ENCODE peak calls at places on chromosomes 5 and 9, in ten cellular contexts. S is epithelial cell of esophagus, I is M059J, Q is GM20000, R is RPMI7951, V is hypothalamus, H is transverse colon, Z is EL, G is mesothelial cell of epicardium, C is ovary. N is an unnamed sample.

GRCh38 chr5:71471193-71471592 is 15.7 kb downstream of the BDP1 start:
- DNase-seq in S (peak; percentile 80), I (peak; percentile 60), Q (no peak), R (peak; percentile 47), V (no peak), H (no peak), Z (peak; percentile 68), G (no peak), C (no peak), N (no peak)

GRCh38 chr5:140118294-140118936 is 4.5 kb downstream of the PURA start:
- DNase-seq in S (no peak), I (peak; percentile 19), Q (no peak), R (no peak), V (no peak), H (no peak), Z (no peak), G (no peak), C (no peak), N (peak; percentile 30)

GRCh38 chr5:87732875-87733768 is 320.4 kb upstream of the CCNH start:
- DNase-seq in S (no peak), I (no peak), Q (no peak), R (no peak), V (no peak), H (no peak), Z (no peak), G (no peak), C (no peak), N (no peak)

GRCh38 chr5:80960531-80961375 is 590 bp downstream of the RASGRF2 start:
- DNase-seq in S (peak; percentile 43), I (peak; percentile 35), Q (peak; percentile 46), R (no peak), V (peak; percentile 24), H (peak; percentile 10), Z (peak; percentile 32), G (peak; percentile 49), C (peak; percentile 62), N (peak; percentile 73)

GRCh38 chr5:178284095-178284675 is 51.6 kb upstream of the PHYKPL start:
- DNase-seq in S (peak; percentile 13), I (no peak), Q (no peak), R (peak; percentile 18), V (no peak), H (no peak), Z (no peak), G (no peak), C (no peak), N (peak; percentile 78)

GRCh38 chr9:77843088-77843985 is 188.3 kb downstream of the GNAQ start:
- DNase-seq in S (no peak), I (no peak), Q (no peak), R (no peak), V (no peak), H (no peak), Z (no peak), G (no peak), C (no peak), N (peak; percentile 18)

GRCh38 chr5:135709998-135710670 is 124.3 kb upstream of the SLC25A48 start:
- DNase-seq in S (no peak), I (no peak), Q (no peak), R (no peak), V (no peak), H (no peak), Z (no peak), G (no peak), C (no peak), N (no peak)

GRCh38 chr5:157449011-157449723 is 10.8 kb upstream of the NIPAL4 start:
- DNase-seq in S (peak; percentile 51), I (no peak), Q (no peak), R (no peak), V (peak; percentile 65), H (peak; percentile 63), Z (no peak), G (no peak), C (no peak), N (no peak)

GRCh38 chr9:74570879-74571512 is 73.9 kb downstream of the RORB start:
- DNase-seq in S (peak; percentile 50), I (peak; percentile 19), Q (peak; percentile 20), R (peak; percentile 3), V (peak; percentile 8), H (no peak), Z (peak; percentile 17), G (peak; percentile 40), C (no peak), N (no peak)

GRCh38 chr9:132723809-132724208 is 53.5 kb downstream of the GTF3C4 start:
- DNase-seq in S (no peak), I (no peak), Q (no peak), R (no peak), V (no peak), H (no peak), Z (no peak), G (no peak), C (no peak), N (no peak)

GRCh38 chr5:139574641-139575312 is 13.6 kb downstream of the UBE2D2 start:
- DNase-seq in S (peak; percentile 45), I (peak; percentile 43), Q (peak; percentile 41), R (peak; percentile 14), V (no peak), H (no peak), Z (peak; percentile 52), G (no peak), C (no peak), N (peak; percentile 42)

GRCh38 chr9:18910858-18911257 is 122.2 kb downstream of the SAXO1 start:
- DNase-seq in S (no peak), I (no peak), Q (no peak), R (no peak), V (no peak), H (no peak), Z (no peak), G (no peak), C (no peak), N (no peak)

GRCh38 chr9:92170848-92171247 is 55.6 kb upstream of the SPTLC1 start:
- DNase-seq in S (no peak), I (no peak), Q (no peak), R (no peak), V (no peak), H (no peak), Z (no peak), G (no peak), C (no peak), N (peak; percentile 21)

GRCh38 chr5:59126665-59127354 is 543.9 kb downstream of the RAB3C start:
- DNase-seq in S (no peak), I (no peak), Q (no peak), R (peak; percentile 54), V (no peak), H (no peak), Z (peak; percentile 64), G (no peak), C (no peak), N (no peak)

GRCh38 chr5:173772407-173773059 is 115.6 kb upstream of the CPEB4 start:
- DNase-seq in S (no peak), I (no peak), Q (no peak), R (no peak), V (no peak), H (no peak), Z (no peak), G (no peak), C (no peak), N (no peak)

GRCh38 chr5:142883025-142883424 is 112.8 kb downstream of the ARHGAP26 start:
- DNase-seq in S (no peak), I (peak; percentile 66), Q (no peak), R (peak; percentile 74), V (no peak), H (no peak), Z (peak; percentile 69), G (no peak), C (no peak), N (no peak)

GRCh38 chr9:108234811-108235210 is 621.0 kb downstream of the ACTL7B start:
- DNase-seq in S (no peak), I (peak; percentile 12), Q (no peak), R (peak; percentile 46), V (no peak), H (no peak), Z (peak; percentile 22), G (no peak), C (no peak), N (no peak)

GRCh38 chr5:65809817-65810531 is 88.0 kb downstream of the NLN start:
- DNase-seq in S (peak; percentile 21), I (peak; percentile 96), Q (no peak), R (peak; percentile 5), V (peak; percentile 78), H (peak; percentile 83), Z (peak; percentile 74), G (no peak), C (peak; percentile 58), N (no peak)

GRCh38 chr9:126298319-126298801 is 28.3 kb upstream of the MVB12B start:
- DNase-seq in S (no peak), I (no peak), Q (no peak), R (no peak), V (peak; percentile 85), H (peak; percentile 74), Z (no peak), G (no peak), C (no peak), N (peak; percentile 72)

GRCh38 chr9:115373000-115373709 is 255.2 kb upstream of the TNC start:
- DNase-seq in S (peak; percentile 97), I (peak; percentile 99), Q (peak; percentile 12), R (peak; percentile 97), V (no peak), H (no peak), Z (peak; percentile 97), G (no peak), C (no peak), N (no peak)

GRCh38 chr9:12863624-12864023 is 88.8 kb downstream of the LURAP1L start:
- DNase-seq in S (no peak), I (no peak), Q (no peak), R (no peak), V (no peak), H (no peak), Z (no peak), G (no peak), C (no peak), N (no peak)

GRCh38 chr9:33112099-33112498 is 35.6 kb upstream of the SMU1 start:
- DNase-seq in S (no peak), I (no peak), Q (no peak), R (no peak), V (no peak), H (no peak), Z (no peak), G (no peak), C (no peak), N (no peak)

GRCh38 chr5:439181-439580 is 3.8 kb upstream of the EXOC3 start:
- DNase-seq in S (no peak), I (no peak), Q (no peak), R (no peak), V (no peak), H (no peak), Z (no peak), G (no peak), C (no peak), N (no peak)

GRCh38 chr9:79581794-79582193 is 10.0 kb downstream of the TLE4 start:
- DNase-seq in S (peak; percentile 79), I (peak; percentile 91), Q (no peak), R (peak; percentile 85), V (no peak), H (no peak), Z (peak; percentile 91), G (peak; percentile 39), C (no peak), N (no peak)

GRCh38 chr5:133358271-133358670 is 254.1 kb downstream of the FSTL4 start:
- DNase-seq in S (no peak), I (no peak), Q (no peak), R (no peak), V (no peak), H (no peak), Z (no peak), G (peak; percentile 24), C (no peak), N (peak; percentile 31)

GRCh38 chr9:114696814-114697544 is 15.0 kb upstream of the TEX48 start:
- DNase-seq in S (no peak), I (peak; percentile 82), Q (peak; percentile 71), R (peak; percentile 84), V (no peak), H (no peak), Z (peak; percentile 74), G (no peak), C (no peak), N (no peak)

GRCh38 chr5:144406463-144406862 is 235.8 kb downstream of the KCTD16 start:
- DNase-seq in S (no peak), I (no peak), Q (no peak), R (no peak), V (no peak), H (no peak), Z (no peak), G (no peak), C (no peak), N (no peak)

GRCh38 chr9:116891438-116891837 is 204.3 kb downstream of the TRIM32 start:
- DNase-seq in S (no peak), I (peak; percentile 29), Q (no peak), R (no peak), V (no peak), H (no peak), Z (no peak), G (no peak), C (no peak), N (no peak)

N was measured in H7.